ENCODE peak calls at places on chromosomes 6 and 20, in nine cellular contexts. L is Peyer's patch; C is suprapubic skin; Y is stimulated activated naive CD8-positive, alpha-beta T cell treated with anti-CD3 and anti-CD28 coated beads, Interleukin-15, Interleukin-2, amounts not matched to agents 100 U/mL and 50 U/mL, for 24 hours; Q is Calu3; D is stimulated activated CD8-positive, alpha-beta memory T cell treated with anti-CD3 and anti-CD28 coated beads, Interleukin-4, amount 100 ng/mL, for 1 hour; N is IMR-90; R is iris pigment epithelial cell; W is activated naive CD4-positive, alpha-beta T cell treated with Interleukin-2 at 50 U/mL for 16 hours. K is an unnamed sample.

GRCh38 chr6:160040055-160040454 is 71.2 kb downstream of the IGF2R start:
- DNase-seq in R (no peak), Q (no peak), N (no peak), L (no peak), D (no peak), W (no peak), C (no peak), Y (no peak), K (no peak)

GRCh38 chr20:58519940-58520712 is 4.9 kb upstream of the APCDD1L start:
- DNase-seq in D (no peak), R (no peak), C (no peak), N (no peak), Y (no peak), Q (no peak), W (no peak), L (no peak), K (no peak)

GRCh38 chr20:17617212-17617867 is 47.5 kb downstream of the DSTN start:
- DNase-seq in R (no peak), Y (peak), N (no peak), C (no peak), W (peak), D (no peak), Q (peak), L (peak), K (peak)

GRCh38 chr20:16801919-16802651 is 53.9 kb downstream of the OTOR start:
- DNase-seq in Q (peak), Y (peak), N (peak), C (no peak), D (peak), R (peak), W (peak), L (peak), K (no peak)

GRCh38 chr20:16661738-16662137 is 68.1 kb upstream of the SNRPB2 start:
- DNase-seq in W (no peak), Y (no peak), N (no peak), L (no peak), Q (no peak), R (no peak), D (no peak), C (no peak), K (peak)

GRCh38 chr20:1943267-1944002 is 48.2 kb downstream of the SIRPA start:
- DNase-seq in R (no peak), L (no peak), Y (no peak), D (no peak), W (no peak), C (peak), N (no peak), Q (no peak), K (no peak)

GRCh38 chr6:141587482-141588266 is 545.1 kb upstream of the GJE1 start:
- DNase-seq in C (no peak), R (peak), L (no peak), D (no peak), W (no peak), N (peak), Q (no peak), Y (no peak), K (no peak)

GRCh38 chr20:51759769-51760510 is 8.2 kb downstream of the ATP9A start:
- DNase-seq in W (no peak), R (no peak), Q (no peak), L (no peak), D (no peak), N (no peak), C (no peak), Y (no peak), K (no peak)

GRCh38 chr6:23672737-23673136 is 453.3 kb upstream of the NRSN1 start:
- DNase-seq in Y (no peak), W (no peak), R (no peak), N (no peak), L (no peak), Q (no peak), D (no peak), C (no peak), K (no peak)

GRCh38 chr6:127547909-127548649 is 28.9 kb upstream of the C6orf58 start:
- DNase-seq in W (no peak), Y (no peak), N (peak), D (no peak), C (no peak), Q (no peak), L (no peak), R (peak), K (no peak)

GRCh38 chr6:15132854-15133670 is 112.8 kb upstream of the JARID2 start:
- DNase-seq in R (peak), Q (no peak), Y (no peak), W (no peak), D (no peak), N (peak), C (no peak), L (no peak), K (no peak)

GRCh38 chr20:24066075-24066700 is 77.6 kb upstream of the GGTLC1 start:
- DNase-seq in W (peak), Q (no peak), N (no peak), C (no peak), L (no peak), R (no peak), Y (peak), D (no peak), K (no peak)

GRCh38 chr6:135638108-135638507 is 140.6 kb upstream of the AHI1 start:
- DNase-seq in D (no peak), C (no peak), Y (no peak), L (no peak), W (no peak), R (no peak), Q (no peak), N (no peak), K (no peak)

GRCh38 chr20:44910690-44911262 is 916 bp downstream of the PABPC1L start:
- DNase-seq in W (no peak), D (no peak), C (no peak), Y (no peak), Q (peak), R (peak), N (no peak), L (no peak), K (no peak)

K was measured in substantia nigra.